ENCODE peak calls at places on chromosomes 12 and 14, in ten cellular contexts. U, P, X, N, V, Z, A, O, E and T are unnamed samples.

GRCh38 chr12:24728366-24728765 is 220.5 kb downstream of the BCAT1 start:
- DNase-seq in U (peak), P (peak), X (no peak), N (peak), V (peak), Z (peak), A (no peak), O (peak), E (no peak), T (no peak)

GRCh38 chr12:3753549-3754284 is 808 bp upstream of the CRACR2A start:
- DNase-seq in U (peak), P (peak), X (no peak), N (no peak), V (peak), Z (no peak), A (no peak), O (peak), E (no peak), T (no peak)

GRCh38 chr12:65557425-65558167 is 266.7 kb upstream of the HMGA2 start:
- DNase-seq in U (no peak), P (no peak), X (no peak), N (no peak), V (no peak), Z (no peak), A (no peak), O (no peak), E (no peak), T (no peak)

GRCh38 chr12:74185360-74185759 is 352.3 kb upstream of the ATXN7L3B start:
- DNase-seq in U (no peak), P (no peak), X (no peak), N (no peak), V (no peak), Z (no peak), A (no peak), O (no peak), E (no peak), T (no peak)

GRCh38 chr12:95574799-95575452 is 23.6 kb upstream of the USP44 start:
- DNase-seq in U (peak), P (peak), X (no peak), N (peak), V (peak), Z (peak), A (peak), O (peak), E (no peak), T (no peak)

GRCh38 chr12:94710933-94711332 is 60.6 kb upstream of the TMCC3 start:
- DNase-seq in U (no peak), P (peak), X (no peak), N (peak), V (no peak), Z (peak), A (peak), O (peak), E (no peak), T (peak)

GRCh38 chr14:41607119-41607785 is 576 bp downstream of the LRFN5 start:
- DNase-seq in U (peak), P (peak), X (no peak), N (no peak), V (peak), Z (no peak), A (no peak), O (peak), E (no peak), T (peak)

GRCh38 chr14:71264260-71264659 is 357.0 kb downstream of the PCNX1 start:
- DNase-seq in U (no peak), P (no peak), X (no peak), N (no peak), V (no peak), Z (no peak), A (no peak), O (no peak), E (no peak), T (no peak)

GRCh38 chr12:110304061-110304551 is 23.1 kb downstream of the ATP2A2 start:
- DNase-seq in U (peak), P (peak), X (no peak), N (peak), V (no peak), Z (no peak), A (no peak), O (peak), E (no peak), T (no peak)

GRCh38 chr12:5511256-5511643 is 79.3 kb downstream of the NTF3 start:
- DNase-seq in U (no peak), P (no peak), X (no peak), N (no peak), V (no peak), Z (no peak), A (no peak), O (no peak), E (no peak), T (no peak)

GRCh38 chr14:77296906-77297305 is 23.8 kb downstream of the POMT2 start:
- DNase-seq in U (no peak), P (no peak), X (no peak), N (no peak), V (no peak), Z (no peak), A (no peak), O (no peak), E (no peak), T (no peak)

GRCh38 chr14:66568220-66568619 is 60.3 kb downstream of the GPHN start:
- DNase-seq in U (peak), P (no peak), X (no peak), N (no peak), V (no peak), Z (no peak), A (no peak), O (peak), E (no peak), T (no peak)

GRCh38 chr14:55926007-55926406 is 192.2 kb upstream of the PELI2 start:
- DNase-seq in U (no peak), P (no peak), X (no peak), N (no peak), V (no peak), Z (no peak), A (no peak), O (no peak), E (no peak), T (no peak)

GRCh38 chr12:14885718-14886201 is at the start of gene MGP:
- DNase-seq in U (peak), P (peak), X (no peak), N (no peak), V (peak), Z (no peak), A (no peak), O (peak), E (no peak), T (no peak)

GRCh38 chr12:27333311-27334009 is 824 bp downstream of the BMAL2 start:
- DNase-seq in U (peak), P (no peak), X (peak), N (no peak), V (no peak), Z (peak), A (no peak), O (no peak), E (peak), T (peak)

GRCh38 chr12:30877110-30877875 is 49.3 kb upstream of the TSPAN11 start:
- DNase-seq in U (no peak), P (no peak), X (no peak), N (no peak), V (no peak), Z (no peak), A (no peak), O (no peak), E (no peak), T (no peak)

GRCh38 chr12:58387199-58387598 is 445.8 kb downstream of the ATP23 start:
- DNase-seq in U (peak), P (peak), X (no peak), N (peak), V (no peak), Z (no peak), A (peak), O (no peak), E (no peak), T (no peak)

GRCh38 chr14:20376071-20376588 is 32.7 kb downstream of the PARP2 start:
- DNase-seq in U (no peak), P (no peak), X (no peak), N (no peak), V (no peak), Z (no peak), A (no peak), O (no peak), E (no peak), T (no peak)

GRCh38 chr12:112891093-112892024 is 15.4 kb upstream of the OAS1 start:
- DNase-seq in U (no peak), P (no peak), X (no peak), N (no peak), V (no peak), Z (peak), A (no peak), O (no peak), E (no peak), T (no peak)

GRCh38 chr14:64221604-64222003 is 72.6 kb downstream of the ESR2 start:
- DNase-seq in U (no peak), P (no peak), X (no peak), N (no peak), V (no peak), Z (no peak), A (no peak), O (no peak), E (no peak), T (no peak)

GRCh38 chr14:56491299-56492285 is 88.0 kb upstream of the TMEM260 start:
- DNase-seq in U (peak), P (peak), X (peak), N (peak), V (peak), Z (peak), A (peak), O (peak), E (no peak), T (peak)

GRCh38 chr14:94484476-94484875 is 8.5 kb upstream of the SERPINA9 start:
- DNase-seq in U (no peak), P (no peak), X (no peak), N (no peak), V (no peak), Z (no peak), A (no peak), O (no peak), E (no peak), T (no peak)

GRCh38 chr12:56160894-56161667 is 2.9 kb downstream of the MYL6 start:
- DNase-seq in U (no peak), P (no peak), X (no peak), N (no peak), V (no peak), Z (no peak), A (no peak), O (no peak), E (no peak), T (no peak)

GRCh38 chr12:109255377-109255776 is 53.7 kb downstream of the FOXN4 start:
- DNase-seq in U (peak), P (peak), X (no peak), N (no peak), V (peak), Z (no peak), A (no peak), O (peak), E (no peak), T (peak)

GRCh38 chr12:110312581-110313360 is 31.7 kb downstream of the ATP2A2 start:
- DNase-seq in U (peak), P (peak), X (no peak), N (peak), V (peak), Z (no peak), A (no peak), O (peak), E (no peak), T (no peak)

GRCh38 chr14:85159726-85160125 is 370.2 kb upstream of the FLRT2 start:
- DNase-seq in U (peak), P (no peak), X (no peak), N (no peak), V (no peak), Z (no peak), A (no peak), O (peak), E (no peak), T (no peak)

GRCh38 chr14:99413972-99414371 is 66.7 kb downstream of the SETD3 start:
- DNase-seq in U (no peak), P (no peak), X (no peak), N (no peak), V (no peak), Z (no peak), A (no peak), O (no peak), E (no peak), T (no peak)

GRCh38 chr12:6697584-6698351 is 2.8 kb downstream of the PIANP start:
- DNase-seq in U (peak), P (peak), X (peak), N (peak), V (peak), Z (peak), A (peak), O (peak), E (peak), T (peak)

GRCh38 chr12:54579696-54580333 is 8.6 kb downstream of the PPP1R1A start:
- DNase-seq in U (peak), P (peak), X (peak), N (peak), V (peak), Z (peak), A (peak), O (peak), E (peak), T (peak)

GRCh38 chr14:22386924-22387775 is 201.9 kb downstream of the DAD1 start:
- DNase-seq in U (peak), P (peak), X (peak), N (peak), V (peak), Z (peak), A (peak), O (peak), E (no peak), T (peak)

GRCh38 chr12:34295366-34296142 is 273.3 kb downstream of the ALG10 start:
- DNase-seq in U (no peak), P (no peak), X (no peak), N (no peak), V (no peak), Z (no peak), A (no peak), O (no peak), E (peak), T (no peak)

GRCh38 chr12:981176-981828 is 9.7 kb upstream of the ERC1 start:
- DNase-seq in U (no peak), P (no peak), X (no peak), N (no peak), V (no peak), Z (no peak), A (no peak), O (no peak), E (no peak), T (no peak)

GRCh38 chr12:67752226-67752732 is 103.7 kb downstream of the DYRK2 start:
- DNase-seq in U (peak), P (peak), X (no peak), N (peak), V (no peak), Z (no peak), A (no peak), O (no peak), E (no peak), T (no peak)

GRCh38 chr12:93632383-93632782 is 44.8 kb upstream of the CRADD start:
- DNase-seq in U (no peak), P (no peak), X (no peak), N (no peak), V (no peak), Z (no peak), A (no peak), O (no peak), E (no peak), T (no peak)

GRCh38 chr14:100031506-100032281 is 33.5 kb upstream of the EVL start:
- DNase-seq in U (peak), P (peak), X (no peak), N (peak), V (peak), Z (no peak), A (peak), O (peak), E (no peak), T (no peak)

GRCh38 chr12:43676183-43676813 is 82.3 kb downstream of the PUS7L start:
- DNase-seq in U (peak), P (no peak), X (peak), N (no peak), V (no peak), Z (peak), A (peak), O (peak), E (no peak), T (peak)

GRCh38 chr14:29805415-29806123 is 122.1 kb downstream of the PRKD1 start:
- DNase-seq in U (peak), P (peak), X (no peak), N (peak), V (peak), Z (no peak), A (no peak), O (peak), E (peak), T (no peak)

GRCh38 chr14:104140463-104141331 is 2.3 kb downstream of the KIF26A start:
- DNase-seq in U (no peak), P (no peak), X (no peak), N (no peak), V (no peak), Z (peak), A (no peak), O (no peak), E (peak), T (no peak)

GRCh38 chr12:12922191-12922616 is 29.8 kb downstream of the GPRC5D start:
- DNase-seq in U (peak), P (peak), X (no peak), N (peak), V (peak), Z (no peak), A (no peak), O (peak), E (no peak), T (no peak)

DNA sequence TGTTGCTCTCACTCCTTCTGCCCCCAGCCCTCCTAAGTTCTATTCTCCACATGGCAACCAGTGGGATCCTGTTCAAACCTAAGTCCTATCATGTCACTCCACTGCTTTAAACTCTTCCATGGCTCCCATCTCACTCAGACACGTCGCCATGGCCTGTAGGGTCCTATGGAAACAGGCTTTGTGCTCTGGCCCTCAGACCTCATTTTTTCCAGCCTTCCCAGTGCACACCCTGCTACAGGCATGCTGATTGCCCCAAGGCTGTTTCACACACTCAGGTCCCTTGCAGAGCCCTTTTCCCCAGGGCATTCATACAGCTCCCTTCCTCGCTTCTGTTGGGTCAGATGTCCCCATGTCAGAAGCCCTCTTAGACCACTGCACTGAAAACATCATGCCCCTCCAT is 11.2 kb upstream of the MED13L start:
- DNase-seq in U (no peak), P (no peak), X (no peak), N (no peak), V (no peak), Z (no peak), A (no peak), O (no peak), E (no peak), T (no peak)
- TF ChIP-seq CTCF in U (no peak), P (no peak), X (no peak), N (no peak), V (no peak), Z (no peak), A (no peak), O (no peak), E (no peak), T (no peak)

GRCh38 chr14:92217956-92218355 is 96.2 kb downstream of the CPSF2 start:
- DNase-seq in U (peak), P (peak), X (no peak), N (no peak), V (peak), Z (no peak), A (no peak), O (no peak), E (no peak), T (no peak)
- TF ChIP-seq CTCF in U (no peak), P (no peak), X (no peak), N (no peak), V (no peak), Z (no peak), A (no peak), O (no peak), E (no peak), T (no peak)

DNA sequence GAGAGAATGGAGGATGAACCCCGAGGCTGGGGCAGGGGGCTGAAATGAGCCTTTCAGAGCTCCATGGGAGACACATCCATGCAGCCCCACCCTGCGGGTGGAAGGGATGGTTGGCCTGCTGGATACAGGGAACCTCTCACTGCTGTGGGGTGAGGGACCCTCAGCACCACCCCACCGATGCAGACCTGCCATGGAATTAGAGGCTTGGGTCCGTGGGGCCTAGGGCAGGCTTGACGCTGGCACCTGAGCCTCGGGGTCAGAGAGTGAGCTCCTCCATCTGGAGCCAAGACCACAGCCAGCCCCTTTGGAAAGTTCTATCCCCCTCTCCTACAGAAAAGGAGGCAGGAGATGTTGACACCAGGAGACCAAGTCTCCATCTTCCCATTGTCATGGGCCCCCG is 7.4 kb upstream of the KRT74 start:
- DNase-seq in U (no peak), P (no peak), X (no peak), N (no peak), V (no peak), Z (no peak), A (no peak), O (no peak), E (no peak), T (no peak)
- TF ChIP-seq CTCF in U (no peak), P (no peak), X (no peak), N (no peak), V (no peak), Z (no peak), A (no peak), O (no peak), E (no peak), T (no peak)

GRCh38 chr12:85445060-85445938 is 165.3 kb downstream of the ALX1 start:
- DNase-seq in U (no peak), P (no peak), X (no peak), N (no peak), V (no peak), Z (peak), A (no peak), O (no peak), E (no peak), T (no peak)

GRCh38 chr12:85448031-85448430 is 168.0 kb downstream of the ALX1 start:
- DNase-seq in U (no peak), P (no peak), X (no peak), N (no peak), V (no peak), Z (no peak), A (no peak), O (no peak), E (no peak), T (no peak)

GRCh38 chr12:85448548-85449139 is 168.6 kb downstream of the ALX1 start:
- DNase-seq in U (peak), P (peak), X (no peak), N (no peak), V (peak), Z (peak), A (no peak), O (peak), E (no peak), T (no peak)
- TF ChIP-seq CTCF in U (peak), P (peak), X (peak), N (peak), V (peak), Z (peak), A (peak), O (peak), E (no peak), T (peak)

DNA sequence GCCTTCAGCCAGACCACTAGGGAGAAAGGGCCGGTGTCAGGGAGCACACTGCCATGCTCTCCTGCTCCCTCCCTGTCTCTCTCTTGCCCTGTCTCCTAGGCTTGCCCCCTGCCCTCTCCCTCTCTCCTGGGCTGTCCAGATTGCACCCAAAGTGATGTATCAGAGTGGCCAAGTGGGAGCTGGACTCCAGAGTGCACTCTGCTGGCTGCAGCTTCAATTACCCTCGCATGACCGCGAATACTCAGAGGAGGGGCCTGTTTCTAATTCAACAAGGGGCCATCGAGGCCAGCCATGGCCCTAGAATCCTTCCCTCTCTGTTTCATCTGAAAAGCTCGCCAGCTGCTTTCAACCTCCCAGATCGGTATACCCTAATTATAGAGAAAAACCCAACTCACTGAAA is 206.4 kb upstream of the FKBP4 start:
- DNase-seq in U (no peak), P (no peak), X (no peak), N (no peak), V (no peak), Z (no peak), A (no peak), O (no peak), E (no peak), T (no peak)
- TF ChIP-seq CTCF in U (no peak), P (no peak), X (no peak), N (no peak), V (no peak), Z (no peak), A (peak), O (no peak), E (no peak), T (no peak)

DNA sequence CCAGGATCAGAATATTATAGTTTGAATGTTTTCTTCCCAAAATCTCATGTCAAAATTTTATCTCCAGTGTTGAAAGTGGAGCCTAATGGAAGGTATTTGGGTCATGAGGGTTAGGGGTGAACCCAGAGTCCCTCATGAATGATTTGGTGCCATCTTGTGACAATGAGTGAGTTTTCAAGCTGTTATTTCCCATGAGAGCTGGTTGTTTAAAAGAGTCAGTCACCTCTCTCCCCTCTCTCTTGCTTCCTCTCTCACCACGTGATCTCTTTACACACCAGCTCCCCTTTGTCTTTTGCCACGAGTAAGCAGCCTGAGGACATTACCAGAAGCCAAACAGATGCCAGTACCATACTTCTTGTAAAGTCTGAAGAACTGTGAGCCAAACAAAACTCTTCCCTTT is 561.6 kb downstream of the RERGL start:
- DNase-seq in U (no peak), P (no peak), X (no peak), N (no peak), V (no peak), Z (no peak), A (no peak), O (no peak), E (no peak), T (no peak)
- TF ChIP-seq CTCF in U (no peak), P (no peak), X (no peak), N (no peak), V (no peak), Z (no peak), A (no peak), O (no peak), E (no peak), T (no peak)